ENCODE peak calls at places on chromosomes 5 and 9, in seven cellular contexts. Y, I, P, U, V, N and X are unnamed samples.

GRCh38 chr9:7906783-7907182 is 107.2 kb upstream of the DMAC1 start:
- DNase-seq in V (no peak), N (no peak), Y (no peak), U (no peak), P (no peak), I (no peak), X (no peak)

GRCh38 chr9:128727626-128728248 is 3.8 kb upstream of the ZDHHC12 start:
- DNase-seq in Y (no peak), U (no peak), V (no peak), N (no peak), P (no peak), I (no peak), X (no peak)

GRCh38 chr9:120443489-120443888 is 136.5 kb downstream of the CDK5RAP2 start:
- DNase-seq in I (no peak), Y (no peak), P (peak), N (no peak), U (no peak), V (no peak), X (no peak)

GRCh38 chr5:10338996-10339903 is 14.2 kb upstream of the MARCHF6 start:
- DNase-seq in V (no peak), P (no peak), N (no peak), U (peak), Y (no peak), I (no peak), X (no peak)

GRCh38 chr5:34751807-34752736 is 86.9 kb upstream of the TTC23L start:
- DNase-seq in U (no peak), Y (no peak), I (no peak), V (no peak), N (peak), P (no peak), X (no peak)

GRCh38 chr9:100474082-100474949 is 1.4 kb downstream of the TMEFF1 start:
- DNase-seq in I (no peak), Y (no peak), P (no peak), N (no peak), U (no peak), V (no peak), X (no peak)

GRCh38 chr9:18124760-18125159 is 349.2 kb upstream of the ADAMTSL1 start:
- DNase-seq in Y (no peak), P (peak), N (no peak), U (no peak), I (no peak), V (no peak), X (no peak)

GRCh38 chr5:155872801-155873200 is 454.2 kb upstream of the SGCD start:
- DNase-seq in N (no peak), Y (no peak), V (no peak), P (peak), U (no peak), I (no peak), X (no peak)

GRCh38 chr5:176497852-176498251 is 39.4 kb downstream of the RNF44 start:
- DNase-seq in P (peak), Y (no peak), U (no peak), V (no peak), N (no peak), I (no peak), X (no peak)

GRCh38 chr9:33517373-33517772 is 6.7 kb upstream of the ANKRD18B start:
- DNase-seq in V (no peak), P (peak), Y (no peak), N (no peak), U (no peak), I (peak), X (no peak)

GRCh38 chr9:28234899-28235277 is 661.6 kb upstream of the C9orf72 start:
- DNase-seq in P (peak), N (no peak), V (no peak), I (no peak), Y (no peak), U (no peak), X (peak)

GRCh38 chr5:169980418-169981053 is at the start of gene INSYN2B:
- DNase-seq in V (peak), P (peak), N (peak), U (peak), Y (no peak), I (peak), X (peak)

GRCh38 chr9:79224672-79225433 is 346.9 kb upstream of the TLE4 start:
- DNase-seq in P (peak), V (no peak), U (no peak), I (peak), Y (no peak), N (no peak), X (no peak)

GRCh38 chr9:87109851-87110250 is 162.5 kb upstream of the GAS1 start:
- DNase-seq in U (no peak), V (no peak), Y (no peak), P (peak), N (no peak), I (no peak), X (no peak)

GRCh38 chr5:58849151-58849550 is 266.3 kb downstream of the RAB3C start:
- DNase-seq in V (no peak), P (no peak), Y (no peak), I (no peak), U (no peak), N (no peak), X (no peak)

GRCh38 chr9:126329476-126330275 is 3.0 kb downstream of the MVB12B start:
- DNase-seq in V (no peak), P (no peak), I (no peak), N (peak), U (no peak), Y (no peak), X (no peak)

GRCh38 chr5:135851186-135851906 is 16.9 kb downstream of the SLC25A48 start:
- DNase-seq in P (no peak), I (no peak), U (no peak), Y (no peak), N (no peak), V (no peak), X (no peak)

GRCh38 chr9:7140401-7140800 is 382.6 kb downstream of the KDM4C start:
- DNase-seq in U (no peak), V (no peak), Y (no peak), N (no peak), I (no peak), P (no peak), X (no peak)

GRCh38 chr5:27821681-27822080 is 783.3 kb upstream of the CDH9 start:
- DNase-seq in U (no peak), V (no peak), N (no peak), Y (no peak), P (no peak), I (no peak), X (peak)

GRCh38 chr5:150639751-150640150 is 709 bp upstream of the SYNPO start:
- DNase-seq in P (no peak), Y (peak), I (no peak), N (no peak), U (no peak), V (peak), X (no peak)

GRCh38 chr5:82858453-82859043 is 218.6 kb downstream of the TMEM167A start:
- DNase-seq in Y (no peak), V (no peak), I (no peak), U (no peak), N (no peak), P (no peak), X (no peak)

GRCh38 chr5:122896598-122897282 is 51.3 kb downstream of the SNX24 start:
- DNase-seq in Y (no peak), V (no peak), U (no peak), N (no peak), I (no peak), P (peak), X (no peak)

GRCh38 chr5:151923865-151924264 is 786 bp downstream of the GLRA1 start:
- DNase-seq in U (no peak), P (no peak), N (no peak), I (peak), V (no peak), Y (no peak), X (no peak)

GRCh38 chr5:96893342-96893741 is 17.0 kb downstream of the ERAP2 start:
- DNase-seq in V (no peak), N (no peak), U (no peak), Y (no peak), I (no peak), P (peak), X (peak)

GRCh38 chr5:151491059-151491458 is 43.7 kb downstream of the SLC36A1 start:
- DNase-seq in V (no peak), Y (no peak), N (no peak), I (no peak), P (no peak), U (no peak), X (no peak)

GRCh38 chr9:126952180-126952960 is 37.8 kb downstream of the RALGPS1 start:
- DNase-seq in Y (no peak), P (peak), U (no peak), V (no peak), N (no peak), I (no peak), X (no peak)

GRCh38 chr5:849651-850301 is 1.0 kb downstream of the ZDHHC11 start:
- DNase-seq in U (peak), I (no peak), Y (peak), P (no peak), N (no peak), V (peak), X (no peak)

GRCh38 chr5:71588533-71588885 is 1.4 kb downstream of the MCCC2 start:
- DNase-seq in I (no peak), Y (no peak), U (no peak), V (no peak), P (no peak), N (no peak), X (no peak)

GRCh38 chr5:15366676-15367391 is 133.1 kb upstream of the FBXL7 start:
- DNase-seq in P (no peak), N (no peak), V (no peak), Y (no peak), U (no peak), I (no peak), X (no peak)

GRCh38 chr5:946720-947625 is 54.3 kb downstream of the TRIP13 start:
- DNase-seq in Y (no peak), V (no peak), P (no peak), I (no peak), U (no peak), N (no peak), X (no peak)

GRCh38 chr5:145587308-145588071 is 247.7 kb downstream of the PRELID2 start:
- DNase-seq in P (peak), I (peak), Y (no peak), N (no peak), V (peak), U (no peak), X (peak)

GRCh38 chr9:656918-657583 is 184.4 kb upstream of the DMRT1 start:
- DNase-seq in U (no peak), V (no peak), P (no peak), N (no peak), Y (no peak), I (no peak), X (no peak)

GRCh38 chr5:156402387-156402921 is 75.5 kb downstream of the SGCD start:
- DNase-seq in P (no peak), I (no peak), V (peak), Y (no peak), U (no peak), N (peak), X (no peak)

GRCh38 chr9:134514503-134514902 is 127.1 kb upstream of the COL5A1 start:
- DNase-seq in N (no peak), Y (peak), U (no peak), V (no peak), P (no peak), I (no peak), X (no peak)

GRCh38 chr5:160296496-160296895 is 15.9 kb downstream of the CCNJL start:
- DNase-seq in Y (no peak), N (no peak), U (no peak), V (no peak), P (no peak), I (no peak), X (no peak)

GRCh38 chr9:95201201-95201600 is 116.3 kb downstream of the FANCC start:
- DNase-seq in Y (no peak), P (no peak), U (no peak), V (no peak), N (no peak), I (no peak), X (no peak)

DNA sequence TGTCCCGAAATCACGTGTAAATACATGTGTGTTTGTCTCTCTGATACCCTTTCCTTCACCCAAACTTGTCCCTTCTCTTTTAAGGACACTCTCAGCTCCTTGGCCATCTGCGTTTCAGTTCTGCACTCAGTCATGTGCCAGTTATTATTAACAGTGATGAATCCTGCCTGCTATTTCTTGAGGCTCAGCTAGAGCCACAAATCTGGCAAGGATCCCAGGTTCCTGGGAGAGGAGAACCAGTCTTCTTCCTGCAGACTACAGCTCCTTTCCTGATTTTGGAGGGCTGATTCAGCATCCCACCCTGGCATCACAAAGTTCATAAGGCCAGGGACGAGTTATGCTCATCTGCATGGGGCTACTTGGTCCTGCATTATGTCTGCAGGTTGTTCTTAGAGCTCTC is 5.6 kb downstream of the MAMDC2 start:
- DNase-seq in N (peak), I (no peak), Y (no peak), P (peak), V (peak), U (peak), X (peak)
- TF ChIP-seq POLR2A in N (no peak), I (no peak), Y (no peak), P (no peak), V (no peak), U (no peak), X (no peak)

GRCh38 chr5:163504091-163504931 is 1.1 kb upstream of the MAT2B start:
- DNase-seq in I (no peak), U (peak), P (peak), V (peak), N (peak), Y (no peak), X (no peak)

GRCh38 chr5:163506726-163507125 is 1.3 kb downstream of the MAT2B start:
- DNase-seq in U (no peak), P (peak), Y (no peak), V (no peak), N (no peak), I (no peak), X (no peak)

GRCh38 chr5:163505049-163505474 is 357 bp upstream of the MAT2B start:
- DNase-seq in P (no peak), N (no peak), V (no peak), U (no peak), Y (no peak), I (no peak), X (no peak)

GRCh38 chr5:163505475-163506457 is at the start of gene MAT2B:
- DNase-seq in U (peak), P (peak), Y (peak), V (peak), I (peak), N (peak), X (peak)

DNA sequence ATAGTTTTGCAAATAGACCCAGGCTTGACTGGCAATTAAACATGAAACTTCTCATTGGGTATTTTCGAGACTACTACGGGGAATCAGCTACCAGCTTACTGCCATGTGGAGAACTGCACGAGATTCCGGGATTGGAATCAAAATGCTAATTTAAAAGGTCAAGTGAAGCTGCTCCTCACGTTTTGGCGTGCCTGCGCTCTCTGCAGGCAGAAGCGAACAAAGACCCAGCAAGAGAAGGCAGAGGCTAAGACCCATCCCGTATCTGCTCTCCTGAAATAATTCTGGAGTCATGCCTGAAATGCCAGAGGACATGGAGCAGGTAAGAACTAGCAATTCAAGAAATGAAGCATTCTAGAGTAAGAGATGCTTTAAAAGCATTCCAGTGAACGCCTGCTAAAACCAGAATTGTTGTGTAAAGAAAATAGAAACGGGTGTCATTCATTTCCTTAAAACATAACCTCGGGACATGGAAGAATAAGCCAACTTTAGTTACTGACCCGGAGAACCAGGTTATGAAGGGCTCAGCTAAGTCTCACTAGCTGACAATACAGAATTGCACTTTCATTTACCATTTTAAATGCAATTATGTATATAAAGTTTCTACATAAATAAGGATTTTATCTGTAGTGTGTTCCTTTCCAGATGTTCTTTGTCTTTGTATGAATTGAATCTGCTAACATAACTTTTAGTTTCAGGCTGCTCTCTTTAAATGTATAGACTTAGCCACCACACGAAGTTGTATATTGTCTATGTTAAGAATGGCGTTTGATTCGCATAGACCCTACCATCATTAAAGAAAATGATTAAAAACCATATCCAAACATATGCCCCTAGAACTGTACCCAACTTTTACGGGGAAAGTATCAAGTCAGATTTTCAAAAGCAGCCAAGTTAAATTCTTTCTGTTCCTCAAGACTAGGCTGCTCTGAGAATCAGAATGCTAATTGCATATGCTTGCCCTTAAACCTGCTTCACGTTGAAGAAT is 2.0 kb upstream of the MAT2B start:
- DNase-seq in N (peak), Y (peak), P (peak), U (peak), V (peak), I (peak), X (no peak)
- TF ChIP-seq POLR2A in N (peak), Y (no peak), P (no peak), U (no peak), V (peak), I (peak), X (no peak)

GRCh38 chr9:35424356-35425352 is 65.3 kb upstream of the RUSC2 start:
- DNase-seq in Y (no peak), U (no peak), V (no peak), I (no peak), P (no peak), N (no peak), X (no peak)

GRCh38 chr9:35422753-35423152 is 67.2 kb upstream of the RUSC2 start:
- DNase-seq in Y (no peak), V (no peak), I (no peak), N (no peak), P (no peak), U (no peak), X (no peak)

GRCh38 chr9:35426627-35427026 is 63.3 kb upstream of the RUSC2 start:
- DNase-seq in V (no peak), Y (no peak), N (no peak), U (no peak), I (no peak), P (no peak), X (no peak)

GRCh38 chr9:35423499-35423898 is 66.4 kb upstream of the RUSC2 start:
- DNase-seq in Y (no peak), V (no peak), U (no peak), N (no peak), I (no peak), P (peak), X (no peak)
- TF ChIP-seq POLR2A in Y (no peak), V (no peak), U (no peak), N (no peak), I (no peak), P (no peak), X (no peak)

GRCh38 chr5:132294728-132295504 is 722 bp downstream of the SLC22A4 start:
- DNase-seq in U (peak), I (peak), P (peak), Y (peak), N (peak), V (peak), X (peak)
- TF ChIP-seq POLR2A in U (no peak), I (no peak), P (peak), Y (no peak), N (peak), V (peak), X (peak)

GRCh38 chr9:21096901-21097255 is 19.1 kb upstream of the IFNB1 start:
- DNase-seq in V (no peak), Y (no peak), N (no peak), U (no peak), I (no peak), P (no peak), X (no peak)

GRCh38 chr9:21095561-21095960 is 17.8 kb upstream of the IFNB1 start:
- DNase-seq in I (no peak), P (no peak), V (no peak), U (no peak), N (no peak), Y (no peak), X (no peak)

GRCh38 chr9:21097817-21098216 is 20.1 kb upstream of the IFNB1 start:
- DNase-seq in N (no peak), U (no peak), V (no peak), P (no peak), Y (no peak), I (no peak), X (no peak)

GRCh38 chr9:21102311-21102710 is 24.6 kb upstream of the IFNB1 start:
- DNase-seq in U (no peak), Y (no peak), P (peak), I (no peak), V (no peak), N (no peak), X (no peak)

DNA sequence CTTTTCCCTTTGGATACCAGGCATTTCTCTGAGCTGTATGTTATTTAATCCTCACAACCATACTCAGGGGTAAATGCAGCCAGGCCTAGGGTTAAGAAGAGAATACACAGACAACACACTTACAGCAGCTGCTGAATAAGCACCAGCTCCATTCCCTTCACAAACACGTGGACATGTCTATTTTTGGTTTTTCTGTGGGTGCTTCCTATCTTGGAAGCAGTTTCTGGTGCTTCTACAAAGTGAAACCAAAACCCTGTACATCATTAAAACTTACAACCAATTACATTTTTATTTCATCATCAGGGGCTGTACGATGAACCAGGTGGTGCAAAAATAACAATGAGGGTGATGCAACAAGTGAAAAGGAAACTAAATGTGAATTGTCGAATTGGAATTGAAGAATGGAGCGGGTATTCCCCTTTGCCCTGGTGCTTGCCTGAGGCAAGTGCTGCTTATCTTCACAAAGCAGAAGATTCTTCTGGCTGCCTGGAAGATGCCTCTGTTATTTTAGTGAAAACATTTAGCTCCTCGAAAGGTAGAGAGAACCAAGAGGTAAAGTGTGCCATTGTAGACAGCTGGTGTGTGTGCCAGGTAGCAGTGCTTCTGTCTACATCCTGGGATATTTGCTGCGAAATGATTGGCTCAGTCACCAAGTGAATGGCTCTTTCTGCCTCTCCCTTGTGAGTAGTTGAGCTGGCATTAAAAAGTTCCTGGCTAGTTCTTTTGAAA is 18.6 kb upstream of the IFNB1 start:
- DNase-seq in Y (no peak), P (peak), I (no peak), U (no peak), N (no peak), V (no peak), X (no peak)
- TF ChIP-seq POLR2A in Y (no peak), P (no peak), I (no peak), U (no peak), N (no peak), V (no peak), X (no peak)

DNA sequence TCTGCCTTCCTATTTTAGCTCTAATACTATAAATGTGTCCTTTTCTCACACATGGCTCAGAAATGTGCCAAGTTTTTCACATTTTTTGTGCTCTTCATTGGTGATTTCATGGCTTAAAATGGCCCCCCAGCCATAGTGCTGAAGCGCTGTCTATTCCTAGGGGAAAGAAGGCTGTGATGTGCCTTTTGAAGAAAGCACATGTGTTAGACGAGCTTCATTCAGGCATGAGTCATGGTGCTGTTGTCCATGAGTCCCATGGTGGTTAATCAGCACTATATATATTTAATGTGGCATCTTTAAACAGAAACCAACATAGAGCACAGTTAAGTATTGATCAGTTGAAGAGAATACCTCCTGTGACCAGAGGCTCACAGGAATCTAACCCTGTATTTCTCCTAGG is 55.8 kb downstream of the PDE8B start:
- DNase-seq in I (no peak), N (no peak), Y (no peak), V (no peak), P (peak), U (no peak), X (no peak)
- TF ChIP-seq POLR2A in I (no peak), N (no peak), Y (no peak), V (no peak), P (no peak), U (no peak), X (no peak)